ENCODE peak calls at places on chromosome 16, in eight cellular contexts. One of them, this sample, is unnamed.
A peak's percentile ranks its signal among the peaks of the same experiment; 100 is the strongest.

GRCh38 chr16:88320947-88321634 is 61.7 kb upstream of the ZNF469 start:
- DNase-seq in T-helper 17 cell: no peak
- DNase-seq in islet precursor cell: no peak
- DNase-seq in NCI-H2171 treated with DMSO at 0.1 percent for 48 hours: peak; percentile 20
- DNase-seq in endothelial cell: no peak
- DNase-seq in activated naive CD4-positive, alpha-beta T cell: no peak
- DNase-seq in RPMI7951: no peak
- DNase-seq in C1 segment of cervical spinal cord: no peak
- DNase-seq in this sample: no peak

GRCh38 chr16:892536-893255 is 78.1 kb downstream of the LMF1 start:
- DNase-seq in NCI-H2171 treated with DMSO at 0.1 percent for 48 hours: no peak
- DNase-seq in activated naive CD4-positive, alpha-beta T cell: no peak
- DNase-seq in islet precursor cell: peak; percentile 67
- DNase-seq in endothelial cell: peak; percentile 54
- DNase-seq in C1 segment of cervical spinal cord: no peak
- DNase-seq in T-helper 17 cell: no peak
- DNase-seq in RPMI7951: no peak
- DNase-seq in this sample: no peak

GRCh38 chr16:23013484-23013883 is 135.8 kb downstream of the USP31 start:
- DNase-seq in NCI-H2171 treated with DMSO at 0.1 percent for 48 hours: no peak
- DNase-seq in C1 segment of cervical spinal cord: no peak
- DNase-seq in RPMI7951: peak; percentile 5
- DNase-seq in endothelial cell: peak; percentile 17
- DNase-seq in T-helper 17 cell: no peak
- DNase-seq in islet precursor cell: no peak
- DNase-seq in activated naive CD4-positive, alpha-beta T cell: no peak
- DNase-seq in this sample: peak; percentile 3

GRCh38 chr16:50627419-50627818 is 53.7 kb downstream of the SNX20 start:
- DNase-seq in activated naive CD4-positive, alpha-beta T cell: no peak
- DNase-seq in NCI-H2171 treated with DMSO at 0.1 percent for 48 hours: peak; percentile 92
- DNase-seq in T-helper 17 cell: no peak
- DNase-seq in endothelial cell: no peak
- DNase-seq in C1 segment of cervical spinal cord: no peak
- DNase-seq in islet precursor cell: no peak
- DNase-seq in RPMI7951: no peak
- DNase-seq in this sample: no peak

GRCh38 chr16:88561485-88562369 is 8.5 kb upstream of the ZC3H18 start:
- DNase-seq in RPMI7951: peak; percentile 48
- DNase-seq in endothelial cell: peak; percentile 53
- DNase-seq in T-helper 17 cell: peak; percentile 28
- DNase-seq in islet precursor cell: no peak
- DNase-seq in NCI-H2171 treated with DMSO at 0.1 percent for 48 hours: peak; percentile 26
- DNase-seq in activated naive CD4-positive, alpha-beta T cell: no peak
- DNase-seq in C1 segment of cervical spinal cord: no peak
- DNase-seq in this sample: peak; percentile 44

GRCh38 chr16:84085774-84086173 is 31.0 kb downstream of the MBTPS1 start:
- DNase-seq in NCI-H2171 treated with DMSO at 0.1 percent for 48 hours: no peak
- DNase-seq in endothelial cell: no peak
- DNase-seq in T-helper 17 cell: no peak
- DNase-seq in islet precursor cell: no peak
- DNase-seq in RPMI7951: no peak
- DNase-seq in C1 segment of cervical spinal cord: no peak
- DNase-seq in activated naive CD4-positive, alpha-beta T cell: no peak
- DNase-seq in this sample: no peak

GRCh38 chr16:27441998-27442397 is 40.0 kb downstream of the IL21R start:
- DNase-seq in NCI-H2171 treated with DMSO at 0.1 percent for 48 hours: no peak
- DNase-seq in C1 segment of cervical spinal cord: no peak
- DNase-seq in islet precursor cell: peak; percentile 19
- DNase-seq in endothelial cell: no peak
- DNase-seq in activated naive CD4-positive, alpha-beta T cell: no peak
- DNase-seq in RPMI7951: no peak
- DNase-seq in T-helper 17 cell: no peak
- DNase-seq in this sample: no peak

GRCh38 chr16:66035096-66035495 is 331.4 kb upstream of the CDH5 start:
- DNase-seq in islet precursor cell: no peak
- DNase-seq in T-helper 17 cell: no peak
- DNase-seq in NCI-H2171 treated with DMSO at 0.1 percent for 48 hours: no peak
- DNase-seq in activated naive CD4-positive, alpha-beta T cell: no peak
- DNase-seq in RPMI7951: no peak
- DNase-seq in C1 segment of cervical spinal cord: no peak
- DNase-seq in endothelial cell: no peak
- DNase-seq in this sample: no peak

GRCh38 chr16:12901204-12901596 is 198 bp upstream of the SHISA9 start:
- DNase-seq in RPMI7951: no peak
- DNase-seq in C1 segment of cervical spinal cord: no peak
- DNase-seq in activated naive CD4-positive, alpha-beta T cell: no peak
- DNase-seq in endothelial cell: peak; percentile 34
- DNase-seq in islet precursor cell: peak; percentile 91
- DNase-seq in NCI-H2171 treated with DMSO at 0.1 percent for 48 hours: peak; percentile 80
- DNase-seq in T-helper 17 cell: no peak
- DNase-seq in this sample: peak; percentile 86

GRCh38 chr16:4624827-4625616 is 396 bp downstream of the MGRN1 start:
- DNase-seq in islet precursor cell: no peak
- DNase-seq in RPMI7951: peak; percentile 62
- DNase-seq in activated naive CD4-positive, alpha-beta T cell: peak; percentile 22
- DNase-seq in NCI-H2171 treated with DMSO at 0.1 percent for 48 hours: no peak
- DNase-seq in T-helper 17 cell: peak; percentile 57
- DNase-seq in endothelial cell: peak; percentile 57
- DNase-seq in C1 segment of cervical spinal cord: peak; percentile 67
- DNase-seq in this sample: peak; percentile 75

GRCh38 chr16:53821957-53822625 is 118.1 kb downstream of the FTO start:
- DNase-seq in activated naive CD4-positive, alpha-beta T cell: no peak
- DNase-seq in C1 segment of cervical spinal cord: no peak
- DNase-seq in islet precursor cell: peak; percentile 64
- DNase-seq in NCI-H2171 treated with DMSO at 0.1 percent for 48 hours: no peak
- DNase-seq in endothelial cell: no peak
- DNase-seq in T-helper 17 cell: no peak
- DNase-seq in RPMI7951: peak; percentile 82
- DNase-seq in this sample: no peak

GRCh38 chr16:80948886-80949502 is 57.7 kb downstream of the CMC2 start:
- DNase-seq in endothelial cell: peak; percentile 64
- DNase-seq in T-helper 17 cell: no peak
- DNase-seq in RPMI7951: peak; percentile 24
- DNase-seq in activated naive CD4-positive, alpha-beta T cell: no peak
- DNase-seq in C1 segment of cervical spinal cord: no peak
- DNase-seq in NCI-H2171 treated with DMSO at 0.1 percent for 48 hours: no peak
- DNase-seq in islet precursor cell: peak; percentile 72
- DNase-seq in this sample: peak; percentile 67

GRCh38 chr16:67857547-67858233 is 10.2 kb upstream of the CENPT start:
- DNase-seq in activated naive CD4-positive, alpha-beta T cell: no peak
- DNase-seq in NCI-H2171 treated with DMSO at 0.1 percent for 48 hours: no peak
- DNase-seq in endothelial cell: no peak
- DNase-seq in RPMI7951: peak; percentile 89
- DNase-seq in islet precursor cell: peak; percentile 87
- DNase-seq in C1 segment of cervical spinal cord: no peak
- DNase-seq in T-helper 17 cell: no peak
- DNase-seq in this sample: peak; percentile 71

GRCh38 chr16:53404959-53405358 is 29.3 kb upstream of the RBL2 start:
- DNase-seq in T-helper 17 cell: no peak
- DNase-seq in activated naive CD4-positive, alpha-beta T cell: no peak
- DNase-seq in NCI-H2171 treated with DMSO at 0.1 percent for 48 hours: no peak
- DNase-seq in endothelial cell: no peak
- DNase-seq in C1 segment of cervical spinal cord: no peak
- DNase-seq in RPMI7951: no peak
- DNase-seq in islet precursor cell: no peak
- DNase-seq in this sample: no peak